ENCODE peak calls at places on chromosomes 1 and 21, in six cellular contexts. X is adrenal gland, W is stomach, M is AG04450, E is iPS DF 6.9, B is psoas muscle. K is an unnamed sample. For H3K9me3, the result is how much of the 10 kb centered on the place peaks cover.

GRCh38 chr1:24929876-24930702 is at the start of gene RUNX3:
- DNase-seq in X (no peak), W (peak), M (no peak), E (no peak), B (peak), K (peak)

GRCh38 chr1:216221260-216221700 is 202.0 kb downstream of the USH2A start:
- DNase-seq in X (peak), W (peak), M (peak), E (peak), B (no peak), K (no peak)

GRCh38 chr1:153178922-153179321 is 24.3 kb upstream of the LELP1 start:
- DNase-seq in X (no peak), W (no peak), M (no peak), E (no peak), B (no peak), K (no peak)

GRCh38 chr1:38444770-38445442 is 398.3 kb upstream of the POU3F1 start:
- DNase-seq in X (no peak), W (no peak), M (no peak), E (no peak), B (no peak), K (no peak)

GRCh38 chr1:84862810-84863251 is 30.2 kb downstream of the LPAR3 start:
- DNase-seq in X (no peak), W (no peak), M (no peak), E (no peak), B (no peak), K (no peak)

GRCh38 chr1:109876617-109877319 is 33.9 kb upstream of the CSF1 start:
- DNase-seq in X (no peak), W (no peak), M (no peak), E (no peak), B (no peak), K (no peak)

GRCh38 chr21:45255381-45256020 is 32.2 kb downstream of the POFUT2 start:
- DNase-seq in X (no peak), W (no peak), M (no peak), E (no peak), B (no peak), K (peak)

GRCh38 chr1:155645648-155646047 is 35.6 kb downstream of the MSTO1 start:
- DNase-seq in X (peak), W (no peak), M (no peak), E (no peak), B (peak), K (no peak)

GRCh38 chr1:7299994-7300393 is 471.1 kb upstream of the VAMP3 start:
- DNase-seq in X (no peak), W (no peak), M (peak), E (no peak), B (no peak), K (no peak)

GRCh38 chr1:93662481-93663190 is 19.0 kb downstream of the BCAR3 start:
- DNase-seq in X (no peak), W (no peak), M (no peak), E (no peak), B (no peak), K (no peak)

GRCh38 chr1:100972185-100972584 is 53.4 kb downstream of the DPH5 start:
- DNase-seq in X (no peak), W (no peak), M (no peak), E (no peak), B (no peak), K (no peak)

GRCh38 chr1:37423810-37424209 is 50.6 kb upstream of the ZC3H12A start:
- DNase-seq in X (no peak), W (no peak), M (no peak), E (no peak), B (no peak), K (no peak)

GRCh38 chr1:89005286-89006151 is 13.1 kb upstream of the KYAT3 start:
- DNase-seq in X (no peak), W (no peak), M (no peak), E (no peak), B (no peak), K (peak)

GRCh38 chr1:119279441-119280415 is 88.9 kb upstream of the HAO2 start:
- DNase-seq in X (peak), W (no peak), M (no peak), E (no peak), B (no peak), K (no peak)

GRCh38 chr1:232571523-232571922 is 58.4 kb downstream of the SIPA1L2 start:
- DNase-seq in X (no peak), W (no peak), M (no peak), E (no peak), B (no peak), K (no peak)

GRCh38 chr1:116871772-116872146 is 38.0 kb upstream of the PTGFRN start:
- DNase-seq in X (no peak), W (no peak), M (no peak), E (no peak), B (no peak), K (no peak)

GRCh38 chr1:98203461-98203860 is 282.6 kb upstream of the DPYD start:
- DNase-seq in X (no peak), W (no peak), M (no peak), E (no peak), B (no peak), K (no peak)

GRCh38 chr1:98196012-98196411 is 275.2 kb upstream of the DPYD start:
- DNase-seq in X (no peak), W (no peak), M (no peak), E (no peak), B (no peak), K (no peak)

GRCh38 chr1:98205291-98206017 is 284.6 kb upstream of the DPYD start:
- DNase-seq in X (no peak), W (no peak), M (no peak), E (peak), B (no peak), K (no peak)

GRCh38 chr1:98197356-98197755 is 276.5 kb upstream of the DPYD start:
- DNase-seq in X (no peak), W (no peak), M (no peak), E (no peak), B (no peak), K (no peak)

DNA sequence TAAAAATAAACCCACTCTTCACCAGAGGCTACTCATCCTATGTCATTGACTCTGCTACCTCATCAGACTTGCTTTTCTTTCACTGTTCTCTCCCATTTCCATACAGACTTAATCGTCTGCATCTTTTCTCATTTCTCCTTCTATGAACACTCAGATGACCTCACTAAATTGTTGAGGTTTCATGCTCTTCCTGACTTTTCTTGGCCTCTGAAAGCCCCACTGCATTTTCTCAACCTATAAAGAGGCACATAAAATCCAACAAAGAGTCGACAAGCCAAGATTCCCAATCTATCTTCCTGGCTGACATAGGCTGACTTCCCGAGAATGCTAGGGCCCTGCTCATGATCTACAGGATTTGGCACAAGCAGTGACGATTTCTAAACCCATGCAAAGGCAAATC is 280.8 kb upstream of the DPYD start:
- DNase-seq in X (no peak), W (no peak), M (peak), E (no peak), B (no peak), K (no peak)
- H3K4me3 ChIP-seq in X (no peak), W (no peak), M (no peak), E (no peak), B (no peak), K (no peak)

GRCh38 chr1:248751635-248752034 is 3.9 kb downstream of the LYPD8 start:
- DNase-seq in X (no peak), W (no peak), M (no peak), E (no peak), B (no peak), K (no peak)
- H3K9me3 ChIP-seq in X (under half), W (under half), M (under half), E (under half), B (under half), K (under half)

GRCh38 chr1:234927312-234927967 is 201.2 kb downstream of the TOMM20 start:
- DNase-seq in X (no peak), W (no peak), M (no peak), E (no peak), B (no peak), K (peak)

GRCh38 chr1:234926252-234926573 is 202.4 kb downstream of the TOMM20 start:
- DNase-seq in X (no peak), W (no peak), M (no peak), E (no peak), B (no peak), K (peak)

GRCh38 chr1:234926574-234927311 is 201.9 kb downstream of the TOMM20 start:
- DNase-seq in X (no peak), W (no peak), M (no peak), E (no peak), B (no peak), K (no peak)

GRCh38 chr1:234924450-234925355 is 203.9 kb downstream of the TOMM20 start:
- DNase-seq in X (no peak), W (no peak), M (no peak), E (no peak), B (no peak), K (no peak)

GRCh38 chr1:234925440-234926251 is 203.0 kb downstream of the TOMM20 start:
- DNase-seq in X (peak), W (no peak), M (peak), E (no peak), B (no peak), K (no peak)
- H3K4me3 ChIP-seq in X (no peak), W (no peak), M (no peak), E (no peak), B (no peak), K (no peak)

GRCh38 chr1:248590055-248590454 is 7.4 kb downstream of the OR2T10 start:
- DNase-seq in X (no peak), W (no peak), M (no peak), E (no peak), B (no peak), K (no peak)
- H3K9me3 ChIP-seq in X (under half), W (under half), M (under half), E (under half), B (under half), K (under half)